ENCODE peak calls at places on chromosomes 16 and 17, in four cellular contexts. One of them, this sample, is unnamed.
A peak's percentile ranks its signal among the peaks of the same experiment; 100 is the strongest.

GRCh38 chr16:67678354-67679023 is 11.9 kb downstream of the C16orf86 start:
- DNase-seq in fibroblast of pulmonary artery: no peak
- DNase-seq in SK-MEL-5: no peak
- DNase-seq in COR-L47: no peak
- DNase-seq in this sample: no peak

GRCh38 chr17:12342609-12343248 is 322.1 kb downstream of the MAP2K4 start:
- DNase-seq in COR-L47: no peak
- DNase-seq in fibroblast of pulmonary artery: peak; percentile 3
- DNase-seq in SK-MEL-5: peak; percentile 48
- DNase-seq in this sample: no peak

GRCh38 chr17:21360048-21360447 is 16.1 kb upstream of the KCNJ12 start:
- DNase-seq in fibroblast of pulmonary artery: no peak
- DNase-seq in SK-MEL-5: no peak
- DNase-seq in COR-L47: no peak
- DNase-seq in this sample: no peak

GRCh38 chr17:56779306-56779705 is 54.4 kb downstream of the C17orf67 start:
- DNase-seq in fibroblast of pulmonary artery: no peak
- DNase-seq in SK-MEL-5: no peak
- DNase-seq in COR-L47: no peak
- DNase-seq in this sample: no peak

GRCh38 chr17:72423286-72423589 is 302.4 kb downstream of the SOX9 start:
- DNase-seq in SK-MEL-5: no peak
- DNase-seq in fibroblast of pulmonary artery: peak; percentile 18
- DNase-seq in COR-L47: no peak
- DNase-seq in this sample: no peak

GRCh38 chr16:31714899-31715504 is 158.6 kb upstream of the ZNF267 start:
- DNase-seq in fibroblast of pulmonary artery: no peak
- DNase-seq in COR-L47: no peak
- DNase-seq in SK-MEL-5: no peak
- DNase-seq in this sample: no peak

GRCh38 chr16:30369938-30370443 is 303 bp downstream of the TBC1D10B start:
- DNase-seq in fibroblast of pulmonary artery: no peak
- DNase-seq in SK-MEL-5: no peak
- DNase-seq in COR-L47: peak; percentile 75
- DNase-seq in this sample: no peak

GRCh38 chr16:31354394-31355291 is at the start of gene ITGAX:
- DNase-seq in SK-MEL-5: peak; percentile 41
- DNase-seq in COR-L47: no peak
- DNase-seq in fibroblast of pulmonary artery: peak; percentile 44
- DNase-seq in this sample: peak; percentile 15

This sample was measured in renal cortical epithelial cell.